ENCODE peak calls at places on chromosomes 13 and 19, in eight cellular contexts. Z is CD8-positive, alpha-beta T cell; L is AG04450; P is HepG2; A is HCT116; H is spleen; T is sigmoid colon; C is esophagus squamous epithelium. Y is an unnamed sample. For H3K9me3, the result is how much of the 10 kb centered on the place peaks cover.

GRCh38 chr19:16143399-16144215 is at the start of gene HSH2D:
- DNase-seq in Z (peak), L (no peak), P (peak), A (peak), H (peak), T (no peak), C (peak), Y (no peak)

GRCh38 chr13:53405616-53406015 is 377.0 kb downstream of the OLFM4 start:
- DNase-seq in Z (no peak), L (no peak), P (peak), A (no peak), H (no peak), T (no peak), C (no peak), Y (no peak)

GRCh38 chr13:49446473-49446872 is 2.4 kb downstream of the SETDB2 start:
- DNase-seq in Z (no peak), L (no peak), P (no peak), A (no peak), H (no peak), T (no peak), C (no peak), Y (no peak)

GRCh38 chr13:33637978-33638743 is 179.8 kb upstream of the RFC3 start:
- DNase-seq in Z (no peak), L (no peak), P (no peak), A (no peak), H (no peak), T (no peak), C (no peak), Y (no peak)

GRCh38 chr13:114107686-114108081 is 24.7 kb downstream of the RASA3 start:
- DNase-seq in Z (no peak), L (peak), P (no peak), A (no peak), H (peak), T (peak), C (no peak), Y (no peak)

GRCh38 chr19:15584541-15585115 is 30.4 kb upstream of the CYP4F8 start:
- DNase-seq in Z (peak), L (peak), P (peak), A (peak), H (peak), T (peak), C (no peak), Y (no peak)

GRCh38 chr13:25429466-25429865 is 57.7 kb downstream of the ATP8A2 start:
- DNase-seq in Z (no peak), L (no peak), P (no peak), A (no peak), H (no peak), T (no peak), C (no peak), Y (no peak)

GRCh38 chr13:96052655-96053002 is 572 bp downstream of the UGGT2 start:
- DNase-seq in Z (no peak), L (peak), P (peak), A (peak), H (no peak), T (no peak), C (no peak), Y (no peak)

GRCh38 chr13:111880185-111880584 is 186.8 kb upstream of the SOX1 start:
- DNase-seq in Z (peak), L (no peak), P (no peak), A (no peak), H (no peak), T (no peak), C (no peak), Y (peak)

GRCh38 chr19:17764348-17764747 is 13.1 kb downstream of the FCHO1 start:
- DNase-seq in Z (no peak), L (no peak), P (no peak), A (no peak), H (no peak), T (no peak), C (no peak), Y (no peak)

GRCh38 chr19:7099597-7099921 is 30.1 kb downstream of the ZNF557 start:
- DNase-seq in Z (no peak), L (no peak), P (no peak), A (no peak), H (no peak), T (no peak), C (no peak), Y (no peak)

GRCh38 chr19:13195678-13196077 is 45.5 kb downstream of the IER2 start:
- DNase-seq in Z (peak), L (no peak), P (peak), A (no peak), H (peak), T (no peak), C (no peak), Y (no peak)

GRCh38 chr13:113631341-113632095 is 26.5 kb downstream of the ATP4B start:
- DNase-seq in Z (no peak), L (no peak), P (no peak), A (no peak), H (peak), T (peak), C (no peak), Y (no peak)

GRCh38 chr19:40717325-40717879 is 490 bp downstream of the ITPKC start:
- DNase-seq in Z (no peak), L (no peak), P (no peak), A (no peak), H (no peak), T (peak), C (no peak), Y (no peak)

GRCh38 chr19:11659612-11660011 is 62.3 kb downstream of the ZNF627 start:
- DNase-seq in Z (no peak), L (no peak), P (peak), A (no peak), H (no peak), T (no peak), C (no peak), Y (no peak)

GRCh38 chr13:23718916-23719470 is 148.8 kb downstream of the TNFRSF19 start:
- DNase-seq in Z (no peak), L (no peak), P (peak), A (no peak), H (no peak), T (no peak), C (no peak), Y (no peak)

GRCh38 chr19:35013820-35014754 is 14.0 kb downstream of the GRAMD1A start:
- DNase-seq in Z (peak), L (no peak), P (no peak), A (no peak), H (peak), T (peak), C (no peak), Y (no peak)

GRCh38 chr19:13006431-13007281 is 11.4 kb downstream of the NFIX start:
- DNase-seq in Z (no peak), L (no peak), P (no peak), A (no peak), H (no peak), T (peak), C (no peak), Y (no peak)

GRCh38 chr19:46717716-46718143 is 816 bp upstream of the PRKD2 start:
- DNase-seq in Z (peak), L (no peak), P (no peak), A (no peak), H (peak), T (peak), C (no peak), Y (no peak)

GRCh38 chr13:75788494-75788991 is 152.4 kb downstream of the LMO7 start:
- DNase-seq in Z (no peak), L (peak), P (no peak), A (no peak), H (no peak), T (no peak), C (no peak), Y (no peak)

GRCh38 chr19:19528721-19529490 is at the start of gene YJEFN3:
- DNase-seq in Z (no peak), L (no peak), P (no peak), A (no peak), H (no peak), T (no peak), C (no peak), Y (no peak)

GRCh38 chr13:79392882-79393563 is 13.0 kb downstream of the RBM26 start:
- DNase-seq in Z (peak), L (no peak), P (no peak), A (no peak), H (no peak), T (no peak), C (no peak), Y (no peak)

GRCh38 chr13:63843766-63844699 is 2428.4 kb upstream of the PCDH20 start:
- DNase-seq in Z (no peak), L (no peak), P (no peak), A (no peak), H (no peak), T (no peak), C (no peak), Y (no peak)

GRCh38 chr13:39836038-39836437 is 180.6 kb downstream of the COG6 start:
- DNase-seq in Z (no peak), L (no peak), P (no peak), A (no peak), H (no peak), T (no peak), C (no peak), Y (no peak)

GRCh38 chr13:59880468-59880867 is 283.3 kb downstream of the DIAPH3 start:
- DNase-seq in Z (no peak), L (no peak), P (no peak), A (no peak), H (no peak), T (no peak), C (no peak), Y (no peak)

GRCh38 chr13:98571955-98572662 is 4.8 kb downstream of the STK24 start:
- DNase-seq in Z (no peak), L (no peak), P (peak), A (no peak), H (peak), T (no peak), C (no peak), Y (no peak)

GRCh38 chr13:36088463-36088862 is 42.7 kb downstream of the DCLK1 start:
- DNase-seq in Z (no peak), L (no peak), P (no peak), A (no peak), H (no peak), T (no peak), C (no peak), Y (no peak)

GRCh38 chr13:72341904-72342303 is 385.5 kb downstream of the MZT1 start:
- DNase-seq in Z (no peak), L (no peak), P (peak), A (no peak), H (no peak), T (no peak), C (no peak), Y (no peak)

GRCh38 chr19:5101871-5102270 is 133.0 kb downstream of the KDM4B start:
- DNase-seq in Z (no peak), L (no peak), P (no peak), A (no peak), H (no peak), T (no peak), C (no peak), Y (no peak)

GRCh38 chr19:10737680-10738079 is 19.8 kb downstream of the DNM2 start:
- DNase-seq in Z (no peak), L (no peak), P (no peak), A (no peak), H (no peak), T (no peak), C (no peak), Y (no peak)

GRCh38 chr19:55931936-55932386 is at the start of gene NLRP13:
- DNase-seq in Z (no peak), L (no peak), P (no peak), A (no peak), H (no peak), T (no peak), C (no peak), Y (peak)

GRCh38 chr19:55940306-55940705 is 7.3 kb upstream of the NLRP8 start:
- DNase-seq in Z (no peak), L (no peak), P (no peak), A (no peak), H (no peak), T (no peak), C (no peak), Y (peak)

GRCh38 chr19:55930996-55931515 is 1.1 kb downstream of the NLRP13 start:
- DNase-seq in Z (no peak), L (no peak), P (no peak), A (no peak), H (no peak), T (no peak), C (no peak), Y (peak)

GRCh38 chr19:55939206-55939605 is 7.1 kb upstream of the NLRP13 start:
- DNase-seq in Z (no peak), L (no peak), P (no peak), A (no peak), H (no peak), T (no peak), C (no peak), Y (peak)

DNA sequence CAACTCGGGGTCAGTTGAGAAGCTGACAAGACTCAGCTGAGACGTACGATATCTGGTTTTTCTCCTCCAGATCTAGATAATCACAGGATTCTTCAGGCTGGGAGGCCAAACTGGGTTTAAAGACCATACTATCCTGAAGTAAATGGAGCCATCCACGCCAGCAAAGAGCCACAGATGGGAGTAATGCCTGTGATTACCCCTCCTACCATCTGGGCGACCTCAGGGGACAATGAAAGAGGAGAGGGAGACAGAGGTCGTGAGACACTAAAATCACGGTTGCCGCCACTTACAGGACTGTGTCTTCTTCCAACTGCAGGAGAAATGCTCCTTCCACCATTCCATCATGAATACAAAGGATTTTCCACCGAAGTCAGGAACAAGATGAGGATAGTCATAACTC is 3.1 kb upstream of the NLRP13 start:
- DNase-seq in Z (no peak), L (no peak), P (no peak), A (no peak), H (no peak), T (no peak), C (no peak), Y (peak)
- H3K9me3 ChIP-seq in Z (under half), L (half or more), P (under half), A (under half), H (under half), T (under half), C (under half), Y (under half)

GRCh38 chr13:65943711-65944110 is 1286.4 kb downstream of the PCDH9 start:
- DNase-seq in Z (no peak), L (no peak), P (no peak), A (no peak), H (no peak), T (no peak), C (no peak), Y (no peak)
- H3K9me3 ChIP-seq in Z (under half), L (under half), P (under half), A (under half), H (under half), T (under half), C (under half), Y (under half)

DNA sequence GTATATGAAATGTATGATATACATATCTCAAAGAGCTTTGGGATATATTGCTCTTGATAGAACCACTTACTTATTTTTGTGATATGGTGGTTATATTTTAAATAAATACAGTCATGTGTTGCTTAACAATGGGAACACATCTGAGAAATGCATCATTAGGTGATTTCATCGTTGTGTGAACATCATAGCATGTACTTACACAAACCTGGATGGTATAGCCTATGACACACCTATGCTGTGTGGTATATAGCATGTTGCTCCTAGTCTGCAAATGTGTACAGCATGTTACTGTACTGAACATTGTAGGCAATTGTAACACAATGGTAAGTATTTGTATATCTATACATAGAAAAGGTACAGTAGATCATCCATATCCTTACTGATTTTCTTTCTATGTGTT is 7.7 kb downstream of the RB1 start:
- DNase-seq in Z (no peak), L (no peak), P (no peak), A (no peak), H (no peak), T (no peak), C (no peak), Y (no peak)
- H3K9me3 ChIP-seq in Z (under half), L (under half), P (under half), A (under half), H (under half), T (under half), C (under half), Y (under half)

DNA sequence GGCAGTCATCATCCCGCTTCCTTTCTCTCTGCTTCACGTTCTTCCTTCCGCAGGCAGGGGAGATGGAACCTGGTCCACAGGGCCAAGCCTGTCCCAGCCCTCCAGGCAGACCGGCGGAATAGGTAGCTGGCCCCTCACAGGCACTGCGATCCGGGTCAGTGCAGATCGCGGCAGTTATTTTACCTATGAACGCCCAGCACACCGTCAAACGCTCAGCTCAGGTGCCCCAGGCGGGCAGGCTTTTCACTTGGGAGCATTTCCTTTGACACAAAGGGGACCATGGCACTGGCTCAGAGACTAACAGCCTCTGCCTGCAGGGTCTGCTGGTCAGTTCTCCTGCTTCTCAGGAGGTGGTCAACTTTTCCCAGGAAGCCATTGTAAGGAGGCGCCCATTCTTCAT is 97.0 kb upstream of the ZNF98 start:
- DNase-seq in Z (no peak), L (no peak), P (no peak), A (no peak), H (peak), T (no peak), C (no peak), Y (no peak)
- H3K9me3 ChIP-seq in Z (under half), L (half or more), P (half or more), A (under half), H (half or more), T (under half), C (half or more), Y (under half)

GRCh38 chr19:51884713-51885112 is 3.0 kb downstream of the ZNF577 start:
- DNase-seq in Z (no peak), L (no peak), P (no peak), A (no peak), H (no peak), T (no peak), C (no peak), Y (no peak)

GRCh38 chr19:51889934-51890333 is 2.2 kb upstream of the ZNF577 start:
- DNase-seq in Z (no peak), L (no peak), P (no peak), A (no peak), H (no peak), T (no peak), C (no peak), Y (no peak)

GRCh38 chr19:51882518-51882917 is 5.2 kb downstream of the ZNF577 start:
- DNase-seq in Z (no peak), L (no peak), P (no peak), A (no peak), H (no peak), T (no peak), C (no peak), Y (no peak)

GRCh38 chr19:51891193-51891747 is 3.5 kb upstream of the ZNF577 start:
- DNase-seq in Z (no peak), L (no peak), P (no peak), A (no peak), H (no peak), T (no peak), C (no peak), Y (no peak)

DNA sequence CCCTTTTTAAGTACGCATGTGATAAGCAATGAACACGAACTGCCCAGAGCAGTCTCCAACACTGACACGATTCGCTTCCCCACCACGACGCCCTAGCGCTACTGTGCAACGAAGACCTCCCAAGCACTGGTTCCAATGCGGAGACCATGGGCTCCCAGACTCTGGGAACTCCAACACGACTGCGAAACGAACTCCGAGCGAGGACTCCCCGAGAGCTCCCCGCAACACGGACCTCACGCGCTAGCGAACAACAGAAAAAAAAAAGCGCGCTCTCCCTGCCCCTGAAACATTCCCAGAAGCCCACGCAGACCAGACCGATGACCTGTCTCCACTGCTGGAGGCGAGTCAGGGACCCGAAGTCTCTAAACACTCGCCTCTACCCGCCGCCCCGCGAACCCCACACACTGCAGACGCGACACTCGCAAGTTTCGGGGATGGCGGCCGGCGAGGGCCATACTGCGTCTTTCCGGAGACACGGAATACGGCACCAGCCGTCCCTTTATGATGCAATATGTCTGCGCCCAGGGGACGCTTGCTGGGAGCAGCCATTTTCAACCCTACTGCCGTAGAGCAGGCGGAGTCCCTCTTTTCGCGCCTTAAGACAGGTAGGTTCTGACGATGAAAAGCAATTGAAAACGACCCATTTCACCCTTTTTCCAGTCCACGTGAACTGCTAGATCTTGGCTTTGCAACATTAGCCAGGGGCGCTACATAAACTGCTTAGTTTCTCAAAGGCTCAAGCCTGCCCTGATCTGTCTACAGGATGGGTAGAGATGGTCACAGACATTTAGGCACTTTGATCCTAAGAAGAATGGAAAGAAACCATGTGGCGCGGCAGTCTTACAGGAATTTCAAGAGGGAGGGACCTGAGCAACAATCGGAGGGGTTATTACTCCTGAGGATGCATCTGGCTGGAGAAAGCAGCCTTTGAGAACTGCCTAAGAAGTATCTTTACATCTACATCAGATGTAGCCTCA is at the start of gene ZNF577:
- DNase-seq in Z (peak), L (peak), P (no peak), A (no peak), H (peak), T (peak), C (peak), Y (peak)
- H3K9me3 ChIP-seq in Z (half or more), L (under half), P (half or more), A (half or more), H (half or more), T (under half), C (half or more), Y (under half)

GRCh38 chr19:57566396-57567256 is 7.0 kb upstream of the ZNF550 start:
- DNase-seq in Z (no peak), L (no peak), P (no peak), A (peak), H (no peak), T (no peak), C (no peak), Y (no peak)

GRCh38 chr19:57559008-57559403 is 657 bp downstream of the ZNF550 start:
- DNase-seq in Z (peak), L (no peak), P (peak), A (no peak), H (peak), T (no peak), C (no peak), Y (no peak)

GRCh38 chr19:57559404-57560025 is at the start of gene ZNF550:
- DNase-seq in Z (peak), L (peak), P (peak), A (peak), H (peak), T (peak), C (peak), Y (peak)

GRCh38 chr19:57560049-57560491 is 407 bp upstream of the ZNF550 start:
- DNase-seq in Z (no peak), L (peak), P (no peak), A (no peak), H (peak), T (no peak), C (no peak), Y (no peak)

DNA sequence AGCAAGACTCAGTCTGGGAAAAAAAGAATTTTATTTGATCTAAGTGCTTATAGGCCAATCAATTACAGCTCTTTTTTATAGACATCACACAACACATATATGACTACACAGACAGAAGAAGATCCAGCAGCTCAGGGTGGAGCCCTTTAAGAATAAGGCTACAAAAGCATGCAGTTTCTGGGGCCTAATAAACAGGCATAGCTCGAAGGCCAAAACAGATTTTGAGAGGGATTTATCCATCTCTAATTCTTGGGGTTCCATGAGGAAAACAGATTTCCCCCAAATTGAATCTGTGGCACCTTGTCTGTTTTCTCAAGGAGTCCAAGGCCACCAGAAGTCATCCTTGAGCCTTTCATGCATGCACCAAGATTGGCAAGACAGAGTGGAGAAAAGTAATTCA is 3.9 kb upstream of the ZNF550 start:
- DNase-seq in Z (no peak), L (no peak), P (no peak), A (no peak), H (no peak), T (no peak), C (no peak), Y (no peak)
- H3K9me3 ChIP-seq in Z (under half), L (under half), P (half or more), A (under half), H (half or more), T (under half), C (half or more), Y (half or more)

Y was measured in esophagus muscularis mucosa.